ENCODE peak calls at places on chromosomes 16 and 17, in four cellular contexts. J is HepG2, R is K562, L is GM12878. T is an unnamed sample.

GRCh38 chr17:67785526-67785925 is 39.8 kb upstream of the BPTF start:
- DNase-seq in J (no peak), R (no peak), L (no peak), T (no peak)

GRCh38 chr17:63349478-63350000 is 96.6 kb downstream of the CYB561 start:
- DNase-seq in J (no peak), R (no peak), L (no peak), T (no peak)

GRCh38 chr17:38825762-38826247 is 684 bp upstream of the CWC25 start:
- DNase-seq in J (no peak), R (no peak), L (no peak), T (no peak)

GRCh38 chr16:27556471-27556870 is 6.5 kb downstream of the KATNIP start:
- DNase-seq in J (no peak), R (no peak), L (no peak), T (no peak)

GRCh38 chr17:59962739-59963318 is 1.7 kb downstream of the RNFT1 start:
- DNase-seq in J (no peak), R (no peak), L (no peak), T (no peak)

GRCh38 chr17:4551141-4551540 is 4.0 kb downstream of the MYBBP1A start:
- DNase-seq in J (peak), R (no peak), L (no peak), T (no peak)

GRCh38 chr16:29029168-29029994 is 44.5 kb downstream of the LAT start:
- DNase-seq in J (no peak), R (peak), L (no peak), T (no peak)

GRCh38 chr16:138049-138417 is 440 bp downstream of the NPRL3 start:
- DNase-seq in J (no peak), R (peak), L (no peak), T (no peak)

GRCh38 chr17:56325561-56325960 is 172.3 kb downstream of the ANKFN1 start:
- DNase-seq in J (no peak), R (no peak), L (no peak), T (no peak)

GRCh38 chr17:44069974-44070454 is 521 bp upstream of the G6PC3 start:
- DNase-seq in J (no peak), R (peak), L (no peak), T (no peak)

GRCh38 chr17:1010086-1010450 is 13.1 kb downstream of the TIMM22 start:
- DNase-seq in J (no peak), R (no peak), L (no peak), T (no peak)

GRCh38 chr16:64478258-64478906 is 643.5 kb downstream of the CDH11 start:
- DNase-seq in J (peak), R (no peak), L (no peak), T (no peak)

GRCh38 chr17:19361975-19362292 is 589 bp downstream of the B9D1 start:
- DNase-seq in J (no peak), R (no peak), L (no peak), T (no peak)

GRCh38 chr17:57016764-57017116 is 38.8 kb downstream of the SCPEP1 start:
- DNase-seq in J (no peak), R (no peak), L (no peak), T (no peak)

GRCh38 chr17:40419559-40420331 is 2.0 kb upstream of the TOP2A start:
- DNase-seq in J (peak), R (no peak), L (no peak), T (no peak)

GRCh38 chr16:2826591-2827480 is 3.3 kb upstream of the ZG16B start:
- DNase-seq in J (no peak), R (no peak), L (no peak), T (no peak)

GRCh38 chr17:82218349-82219075 is 5.9 kb upstream of the CCDC57 start:
- DNase-seq in J (no peak), R (no peak), L (no peak), T (no peak)

GRCh38 chr17:46030752-46031151 is 31.7 kb downstream of the STH start:
- DNase-seq in J (no peak), R (no peak), L (no peak), T (no peak)

GRCh38 chr17:50844117-50844700 is 8.8 kb downstream of the WFIKKN2 start:
- DNase-seq in J (peak), R (no peak), L (no peak), T (no peak)

GRCh38 chr16:1763521-1764511 is 7.5 kb downstream of the NME3 start:
- DNase-seq in J (no peak), R (peak), L (no peak), T (peak)

GRCh38 chr16:17474037-17474436 is 3.3 kb upstream of the XYLT1 start:
- DNase-seq in J (no peak), R (no peak), L (no peak), T (no peak)

GRCh38 chr17:4433515-4434031 is at the start of gene SPNS3:
- DNase-seq in J (no peak), R (no peak), L (no peak), T (no peak)

GRCh38 chr17:80584171-80584905 is 39.7 kb downstream of the RPTOR start:
- DNase-seq in J (no peak), R (no peak), L (no peak), T (no peak)
- TF ChIP-seq FOXK2 in J (no peak), R (no peak), L (no peak), T (no peak)

GRCh38 chr17:61504697-61505096 is 52.5 kb downstream of the TBX4 start:
- DNase-seq in J (peak), R (no peak), L (no peak), T (no peak)
- TF ChIP-seq SP1 in J (no peak), R (no peak), L (no peak), T (no peak)

GRCh38 chr16:84369105-84369504 is 767 bp downstream of the ATP2C2 start:
- DNase-seq in J (no peak), R (no peak), L (no peak), T (no peak)
- TF ChIP-seq FOXK2 in J (no peak), R (no peak), L (no peak), T (no peak)

GRCh38 chr17:29010129-29010528 is 4.3 kb upstream of the SEZ6 start:
- DNase-seq in J (no peak), R (no peak), L (no peak), T (no peak)

GRCh38 chr17:29008591-29008990 is 2.8 kb upstream of the SEZ6 start:
- DNase-seq in J (peak), R (no peak), L (no peak), T (no peak)

GRCh38 chr17:29012535-29012934 is 6.7 kb upstream of the SEZ6 start:
- DNase-seq in J (no peak), R (no peak), L (no peak), T (no peak)

GRCh38 chr17:29007456-29008455 is 1.9 kb upstream of the SEZ6 start:
- DNase-seq in J (no peak), R (no peak), L (no peak), T (no peak)

DNA sequence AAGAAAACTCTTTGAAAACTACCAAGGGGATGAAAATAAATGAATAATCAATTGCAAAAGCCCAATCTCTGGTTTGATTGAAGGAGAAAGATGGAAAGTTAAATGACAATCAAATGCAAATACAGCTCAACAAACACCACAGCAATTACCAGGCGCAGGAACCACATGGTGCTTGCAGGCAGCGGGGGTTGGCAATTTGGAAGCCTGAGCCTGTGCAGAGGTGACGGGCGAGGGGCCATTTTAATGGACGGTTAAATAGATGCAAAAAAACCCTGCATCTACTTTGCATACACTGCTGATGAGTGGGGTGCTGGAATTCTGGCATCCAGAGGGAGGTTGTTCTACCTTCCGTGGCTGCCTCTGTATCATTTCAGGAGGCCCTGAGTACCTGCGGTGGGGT is 4.8 kb upstream of the SEZ6 start:
- DNase-seq in J (no peak), R (no peak), L (no peak), T (no peak)
- TF ChIP-seq SP1 in J (no peak), R (no peak), L (no peak), T (no peak)